ENCODE peak calls at places on chromosomes 7 and 10, in four cellular contexts. G is prostate gland, J is IMR-90, Z is K562. I is an unnamed sample.

GRCh38 chr10:129929343-129930297 is 34.5 kb downstream of the EBF3 start:
- DNase-seq in G (no peak), J (no peak), Z (no peak), I (no peak)

GRCh38 chr7:24572421-24573007 is 738 bp upstream of the PALS2 start:
- DNase-seq in G (peak; percentile 24), J (peak; percentile 32), Z (peak; percentile 16), I (no peak)

GRCh38 chr7:106779877-106780276 is 85.2 kb upstream of the PIK3CG start:
- DNase-seq in G (no peak), J (no peak), Z (peak; percentile 59), I (no peak)

GRCh38 chr7:84274029-84274638 is 79.5 kb upstream of the SEMA3A start:
- DNase-seq in G (no peak), J (peak; percentile 10), Z (no peak), I (no peak)

GRCh38 chr7:79009647-79010046 is 443.8 kb downstream of the MAGI2 start:
- DNase-seq in G (no peak), J (peak; percentile 5), Z (no peak), I (no peak)

GRCh38 chr10:68271104-68271882 is 39.4 kb upstream of the ATOH7 start:
- DNase-seq in G (no peak), J (peak; percentile 28), Z (no peak), I (no peak)

GRCh38 chr7:98621573-98622482 is 4.7 kb downstream of the NPTX2 start:
- DNase-seq in G (no peak), J (no peak), Z (no peak), I (no peak)

GRCh38 chr10:18681971-18682403 is 22.8 kb downstream of the ARL5B start:
- DNase-seq in G (no peak), J (peak; percentile 65), Z (no peak), I (no peak)

GRCh38 chr7:2523941-2524807 is 4.6 kb downstream of the LFNG start:
- DNase-seq in G (peak; percentile 96), J (peak; percentile 41), Z (peak; percentile 57), I (no peak)

GRCh38 chr10:125037145-125037544 is 95.2 kb downstream of the ZRANB1 start:
- DNase-seq in G (no peak), J (peak; percentile 80), Z (no peak), I (no peak)

GRCh38 chr10:6894405-6894804 is 314.3 kb upstream of the PRKCQ start:
- DNase-seq in G (no peak), J (no peak), Z (no peak), I (no peak)

GRCh38 chr7:25894002-25894901 is 257.7 kb upstream of the NFE2L3 start:
- DNase-seq in G (no peak), J (no peak), Z (no peak), I (no peak)

GRCh38 chr7:45882465-45882810 is 5.8 kb upstream of the IGFBP1 start:
- DNase-seq in G (no peak), J (no peak), Z (no peak), I (no peak)

GRCh38 chr7:25350074-25350473 is 121.8 kb upstream of the NPVF start:
- DNase-seq in G (no peak), J (no peak), Z (no peak), I (no peak)

GRCh38 chr7:141366098-141366621 is 185.1 kb upstream of the AGK start:
- DNase-seq in G (no peak), J (no peak), Z (no peak), I (peak; percentile 37)

GRCh38 chr7:82442492-82443043 is 1.0 kb downstream of the CACNA2D1 start:
- DNase-seq in G (peak; percentile 28), J (peak; percentile 19), Z (no peak), I (no peak)

GRCh38 chr7:99029481-99030144 is 114.3 kb downstream of the SMURF1 start:
- DNase-seq in G (no peak), J (peak; percentile 35), Z (no peak), I (no peak)

GRCh38 chr10:112160834-112161233 is 22.7 kb downstream of the GPAM start:
- DNase-seq in G (no peak), J (no peak), Z (no peak), I (no peak)

GRCh38 chr7:92179393-92179924 is 517 bp upstream of the LRRD1 start:
- DNase-seq in G (no peak), J (peak; percentile 1), Z (no peak), I (no peak)
- H3K27ac ChIP-seq in G (peak overlapping the region; percentile 75), J (peak overlapping the region; percentile 3), Z (no peak overlapping the region), I (no peak overlapping the region)

GRCh38 chr10:104022020-104022419 is 55.1 kb downstream of the SLK start:
- DNase-seq in G (no peak), J (no peak), Z (no peak), I (no peak)
- H3K36me3 ChIP-seq in G (no peaks in the 10 kb centered on the region), J (peaks cover 38% of the 10 kb centered on the region), Z (peaks cover 82% of the 10 kb centered on the region), I (no peaks in the 10 kb centered on the region)

DNA sequence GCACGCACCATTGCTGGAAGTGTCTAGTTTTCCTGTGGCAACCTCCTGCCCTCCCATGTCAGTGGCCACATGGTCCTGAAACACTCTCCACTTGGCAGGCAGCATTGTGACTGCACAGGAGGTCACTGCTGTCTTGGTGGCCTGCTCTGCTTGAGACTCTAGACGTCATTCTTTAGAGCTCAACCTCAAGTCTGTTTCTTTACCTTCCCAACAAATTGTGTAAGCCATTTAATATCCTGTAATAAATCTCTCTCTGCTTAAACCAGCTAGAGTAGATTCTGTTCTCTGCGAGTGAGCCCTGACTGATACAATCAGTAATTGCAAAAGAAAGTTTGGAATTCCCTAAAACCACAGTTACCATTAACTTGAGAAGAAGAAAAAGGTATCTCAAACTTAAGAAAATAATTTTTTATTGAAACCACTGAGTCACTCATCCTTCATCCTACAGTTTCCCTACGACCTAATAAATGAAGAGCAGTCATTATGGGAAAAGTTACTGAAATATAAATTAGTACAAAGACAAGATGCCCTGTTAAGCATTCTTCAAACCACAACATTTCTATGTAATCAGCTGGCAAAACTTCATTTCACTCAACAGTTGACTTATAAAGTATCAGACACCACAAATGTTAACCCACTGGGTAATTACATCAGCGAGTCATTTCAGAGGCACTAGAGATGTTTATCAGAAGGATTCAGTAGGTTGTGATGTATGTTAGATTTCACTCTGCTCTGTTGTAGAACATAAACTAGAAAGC is 18.0 kb downstream of the SLC25A13 start:
- DNase-seq in G (peak; percentile 31), J (peak; percentile 74), Z (no peak), I (no peak)
- H3K27ac ChIP-seq in G (peak overlapping the region; percentile 77), J (peak overlapping the region; percentile 23), Z (peak overlapping the region; percentile 61), I (no peak overlapping the region)

DNA sequence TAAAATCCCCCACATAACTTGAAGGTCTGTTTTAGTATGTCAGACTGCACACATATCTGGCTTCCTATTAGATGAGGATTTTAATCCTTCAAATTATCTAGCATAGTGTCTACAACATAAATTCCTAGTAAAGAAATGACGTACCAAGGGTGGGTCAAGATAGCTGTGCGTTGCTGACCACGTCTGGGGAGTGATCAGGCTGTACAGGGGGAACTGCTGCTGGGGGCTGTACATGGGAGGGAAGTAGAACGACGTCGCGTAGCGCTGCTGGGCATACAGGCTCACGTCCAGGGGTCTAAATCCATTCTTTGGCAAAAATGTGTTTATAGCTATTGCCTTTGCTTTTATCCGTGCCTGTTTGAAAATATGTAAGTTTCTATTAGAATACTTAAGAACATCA is 102.3 kb downstream of the LARP4B start:
- DNase-seq in G (no peak), J (no peak), Z (no peak), I (no peak)
- H3K36me3 ChIP-seq in G (no peaks in the 10 kb centered on the region), J (peaks cover 40% of the 10 kb centered on the region), Z (peaks cover 87% of the 10 kb centered on the region), I (peaks cover 15% of the 10 kb centered on the region)